ENCODE peak calls at places on chromosomes 4 and X, in five cellular contexts. G is right atrium auricular region, X is Peyer's patch, B is heart left ventricle, V is A549. Y is an unnamed sample.

GRCh38 chr4:25884040-25884788 is 21.4 kb upstream of the SEL1L3 start:
- DNase-seq in G (no peak), X (no peak), B (no peak), V (no peak), Y (no peak)

GRCh38 chrX:1685460-1685859 is 70.6 kb downstream of the ASMT start:
- DNase-seq in G (no peak), X (no peak), B (no peak), V (no peak), Y (no peak)

GRCh38 chrX:129842510-129843208 is 1.0 kb downstream of the ZDHHC9 start:
- DNase-seq in G (no peak), X (peak; percentile 67), B (no peak), V (peak; percentile 12), Y (peak; percentile 70)

GRCh38 chr4:2694691-2695090 is 61.4 kb downstream of the TNIP2 start:
- DNase-seq in G (no peak), X (no peak), B (no peak), V (no peak), Y (no peak)

GRCh38 chr4:67566335-67566734 is 7.8 kb downstream of the STAP1 start:
- DNase-seq in G (no peak), X (no peak), B (no peak), V (no peak), Y (no peak)

GRCh38 chrX:154411981-154412340 is 622 bp downstream of the TAFAZZIN start:
- DNase-seq in G (no peak), X (peak; percentile 74), B (peak; percentile 71), V (peak; percentile 67), Y (peak; percentile 64)

GRCh38 chr4:53908661-53909078 is 155.7 kb downstream of the CHIC2 start:
- DNase-seq in G (peak; percentile 66), X (no peak), B (peak; percentile 37), V (peak; percentile 77), Y (peak; percentile 82)

GRCh38 chrX:1657367-1658082 is 42.7 kb downstream of the ASMT start:
- DNase-seq in G (no peak), X (no peak), B (no peak), V (peak; percentile 66), Y (peak; percentile 32)

GRCh38 chr4:6689506-6689960 is 4.1 kb upstream of the S100P start:
- DNase-seq in G (no peak), X (peak; percentile 50), B (no peak), V (no peak), Y (peak; percentile 24)

GRCh38 chrX:50098749-50099148 is 102.1 kb downstream of the AKAP4 start:
- DNase-seq in G (no peak), X (no peak), B (no peak), V (no peak), Y (no peak)

GRCh38 chr4:165011403-165011802 is 20.4 kb upstream of the TRIM60 start:
- DNase-seq in G (no peak), X (no peak), B (no peak), V (no peak), Y (no peak)

GRCh38 chr4:145279122-145279960 is 99.0 kb upstream of the OTUD4 start:
- DNase-seq in G (no peak), X (no peak), B (peak; percentile 35), V (no peak), Y (no peak)

GRCh38 chrX:40142417-40142816 is 44.7 kb upstream of the BCOR start:
- DNase-seq in G (no peak), X (no peak), B (no peak), V (no peak), Y (no peak)

DNA sequence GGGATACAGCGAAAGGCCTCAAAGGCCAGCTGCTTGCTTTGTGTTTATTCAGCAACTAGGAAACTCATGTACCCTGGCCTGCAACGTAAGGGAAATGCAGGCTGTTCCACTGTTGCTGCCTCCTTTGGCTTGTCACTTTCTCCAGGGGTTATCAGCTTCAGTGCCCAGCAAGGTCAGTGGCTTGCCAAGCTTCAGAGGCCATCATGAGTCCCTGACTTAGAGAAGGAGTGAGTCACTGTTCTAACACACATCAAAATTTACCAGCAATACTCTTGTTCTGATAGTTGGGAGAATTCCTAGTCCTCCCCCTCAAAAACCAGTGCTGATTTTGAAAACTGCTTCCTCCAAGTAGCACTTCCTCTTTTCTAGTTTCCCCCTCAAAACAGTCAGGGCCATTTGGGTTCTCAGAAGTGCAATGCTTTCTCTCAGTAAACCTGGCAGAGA is 250.8 kb downstream of the ARHGAP24 start:
- DNase-seq in G (peak; percentile 84), X (no peak), B (peak; percentile 79), V (no peak), Y (no peak)
- H3K27ac ChIP-seq in G (peak overlapping the region; percentile 73), X (peak overlapping the region; percentile 52), B (peak overlapping the region; percentile 61), V (peak overlapping the region; percentile 39), Y (no peak overlapping the region)

GRCh38 chr4:37781134-37781455 is 45.4 kb upstream of the PGM2 start:
- DNase-seq in G (no peak), X (no peak), B (no peak), V (no peak), Y (no peak)

GRCh38 chr4:37780444-37781133 is 45.9 kb upstream of the PGM2 start:
- DNase-seq in G (no peak), X (no peak), B (no peak), V (no peak), Y (peak; percentile 48)
- H3K4me3 ChIP-seq in G (no peak overlapping the region), X (no peak overlapping the region), B (no peak overlapping the region), V (no peak overlapping the region), Y (no peak overlapping the region)

DNA sequence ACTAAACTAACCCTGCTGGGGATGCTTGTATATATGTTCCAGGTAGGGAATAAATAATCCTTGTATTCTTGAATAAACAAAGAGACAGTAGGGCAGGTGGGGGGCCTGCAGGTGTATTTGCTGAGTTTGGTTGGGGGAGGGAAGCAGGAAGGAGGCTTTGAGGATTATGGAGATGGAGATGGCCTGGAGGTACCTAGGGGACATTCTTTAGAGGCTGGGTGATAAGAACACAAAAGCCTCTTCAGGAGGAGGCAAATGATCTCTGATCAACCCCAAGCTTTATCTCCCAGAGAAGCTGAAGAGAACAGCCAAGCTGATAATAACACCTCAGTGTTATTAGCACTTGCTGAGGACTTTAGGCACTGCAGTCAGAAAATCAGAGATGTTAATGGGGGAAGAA is 187.7 kb downstream of the MGST2 start:
- DNase-seq in G (no peak), X (no peak), B (no peak), V (no peak), Y (no peak)
- H3K4me1 ChIP-seq in G (no peaks in the 10 kb centered on the region), X (no peaks in the 10 kb centered on the region), B (no peaks in the 10 kb centered on the region), V (peaks cover 5% of the 10 kb centered on the region), Y (peaks cover 3% of the 10 kb centered on the region)

DNA sequence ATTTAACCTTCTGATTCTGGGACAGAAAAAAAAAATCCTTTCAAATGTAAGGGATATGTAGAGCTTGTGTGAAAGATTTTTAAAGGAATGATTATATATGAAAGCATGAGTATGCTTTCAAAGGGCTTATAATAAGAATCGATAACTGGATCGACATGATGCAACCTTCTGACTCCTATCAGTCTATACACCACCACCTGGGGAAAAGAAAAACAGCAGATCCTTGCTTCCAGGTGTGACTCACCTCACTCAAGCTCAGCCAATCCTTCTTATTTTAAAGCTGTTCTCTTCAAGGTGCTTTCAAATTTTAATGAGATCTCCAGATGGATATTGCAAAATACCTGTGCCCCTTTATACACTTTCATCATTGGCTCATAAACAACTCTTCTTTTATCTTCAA is 102.1 kb upstream of the EDNRA start:
- DNase-seq in G (no peak), X (no peak), B (no peak), V (no peak), Y (peak; percentile 70)
- H3K27ac ChIP-seq in G (no peak overlapping the region), X (no peak overlapping the region), B (no peak overlapping the region), V (no peak overlapping the region), Y (no peak overlapping the region)

Y was measured in small intestine.